ENCODE peak calls at places on chromosomes 16 and 17, in six cellular contexts. One of them, this sample, is unnamed.
A peak's percentile ranks its signal among the peaks of the same experiment; 100 is the strongest.

GRCh38 chr16:67541391-67542263 is 13.0 kb downstream of the RIPOR1 start:
- DNase-seq in GM03348: no peak
- DNase-seq in occipital lobe: no peak
- DNase-seq in endothelial cell: no peak
- DNase-seq in cardiac muscle cell: no peak
- DNase-seq in GM12892: peak; percentile 23
- DNase-seq in this sample: no peak

GRCh38 chr16:70692130-70692470 is 6.2 kb upstream of the MTSS2 start:
- DNase-seq in GM03348: no peak
- DNase-seq in occipital lobe: no peak
- DNase-seq in endothelial cell: no peak
- DNase-seq in cardiac muscle cell: no peak
- DNase-seq in GM12892: no peak
- DNase-seq in this sample: no peak

GRCh38 chr16:14650629-14651028 is 17.9 kb downstream of the BFAR start:
- DNase-seq in GM03348: no peak
- DNase-seq in occipital lobe: no peak
- DNase-seq in endothelial cell: no peak
- DNase-seq in cardiac muscle cell: no peak
- DNase-seq in GM12892: no peak
- DNase-seq in this sample: no peak

GRCh38 chr16:82924075-82924854 is 297.5 kb downstream of the CDH13 start:
- DNase-seq in GM03348: no peak
- DNase-seq in occipital lobe: no peak
- DNase-seq in endothelial cell: no peak
- DNase-seq in cardiac muscle cell: peak; percentile 40
- DNase-seq in GM12892: no peak
- DNase-seq in this sample: no peak

GRCh38 chr17:2093349-2093748 is 38.4 kb downstream of the HIC1 start:
- DNase-seq in GM03348: no peak
- DNase-seq in occipital lobe: no peak
- DNase-seq in endothelial cell: no peak
- DNase-seq in cardiac muscle cell: no peak
- DNase-seq in GM12892: no peak
- DNase-seq in this sample: no peak

GRCh38 chr16:75263963-75264445 is 12.6 kb upstream of the BCAR1 start:
- DNase-seq in GM03348: peak; percentile 52
- DNase-seq in occipital lobe: no peak
- DNase-seq in endothelial cell: no peak
- DNase-seq in cardiac muscle cell: no peak
- DNase-seq in GM12892: no peak
- DNase-seq in this sample: no peak

GRCh38 chr17:64491034-64491860 is 5.6 kb downstream of the POLG2 start:
- DNase-seq in GM03348: no peak
- DNase-seq in occipital lobe: no peak
- DNase-seq in endothelial cell: peak; percentile 49
- DNase-seq in cardiac muscle cell: no peak
- DNase-seq in GM12892: no peak
- DNase-seq in this sample: peak; percentile 85

GRCh38 chr16:77297996-77298637 is 98.9 kb downstream of the SYCE1L start:
- DNase-seq in GM03348: no peak
- DNase-seq in occipital lobe: no peak
- DNase-seq in endothelial cell: no peak
- DNase-seq in cardiac muscle cell: no peak
- DNase-seq in GM12892: no peak
- DNase-seq in this sample: no peak

GRCh38 chr17:14745122-14745521 is 444.2 kb downstream of the HS3ST3B1 start:
- DNase-seq in GM03348: peak; percentile 55
- DNase-seq in occipital lobe: no peak
- DNase-seq in endothelial cell: no peak
- DNase-seq in cardiac muscle cell: no peak
- DNase-seq in GM12892: no peak
- DNase-seq in this sample: no peak

GRCh38 chr16:1771864-1772361 is 570 bp upstream of the NME3 start:
- DNase-seq in GM03348: no peak
- DNase-seq in occipital lobe: no peak
- DNase-seq in endothelial cell: no peak
- DNase-seq in cardiac muscle cell: peak; percentile 22
- DNase-seq in GM12892: no peak
- DNase-seq in this sample: no peak

GRCh38 chr16:52773026-52773425 is 226.1 kb upstream of the TOX3 start:
- DNase-seq in GM03348: no peak
- DNase-seq in occipital lobe: no peak
- DNase-seq in endothelial cell: no peak
- DNase-seq in cardiac muscle cell: peak; percentile 64
- DNase-seq in GM12892: no peak
- DNase-seq in this sample: no peak

GRCh38 chr17:28725660-28726395 is at the start of gene TLCD1:
- DNase-seq in GM03348: peak; percentile 93
- DNase-seq in occipital lobe: peak; percentile 35
- DNase-seq in endothelial cell: peak; percentile 69
- DNase-seq in cardiac muscle cell: peak; percentile 85
- DNase-seq in GM12892: peak; percentile 75
- DNase-seq in this sample: peak; percentile 69

GRCh38 chr17:65587602-65588193 is 26.2 kb upstream of the AXIN2 start:
- DNase-seq in GM03348: no peak
- DNase-seq in occipital lobe: no peak
- DNase-seq in endothelial cell: no peak
- DNase-seq in cardiac muscle cell: no peak
- DNase-seq in GM12892: no peak
- DNase-seq in this sample: no peak

GRCh38 chr17:73555199-73555810 is 88.9 kb downstream of the SDK2 start:
- DNase-seq in GM03348: no peak
- DNase-seq in occipital lobe: no peak
- DNase-seq in endothelial cell: no peak
- DNase-seq in cardiac muscle cell: no peak
- DNase-seq in GM12892: no peak
- DNase-seq in this sample: no peak

GRCh38 chr16:80265624-80266306 is 275.0 kb upstream of the DYNLRB2 start:
- DNase-seq in GM03348: no peak
- DNase-seq in occipital lobe: no peak
- DNase-seq in endothelial cell: no peak
- DNase-seq in cardiac muscle cell: no peak
- DNase-seq in GM12892: no peak
- DNase-seq in this sample: no peak

GRCh38 chr16:54282202-54282922 is 4.2 kb downstream of the IRX3 start:
- DNase-seq in GM03348: peak; percentile 30
- DNase-seq in occipital lobe: no peak
- DNase-seq in endothelial cell: peak; percentile 80
- DNase-seq in cardiac muscle cell: peak; percentile 88
- DNase-seq in GM12892: no peak
- DNase-seq in this sample: no peak

GRCh38 chr17:67244621-67245072 is 349 bp downstream of the HELZ start:
- DNase-seq in GM03348: no peak
- DNase-seq in occipital lobe: no peak
- DNase-seq in endothelial cell: no peak
- DNase-seq in cardiac muscle cell: no peak
- DNase-seq in GM12892: peak; percentile 42
- DNase-seq in this sample: no peak

GRCh38 chr16:7363397-7364053 is 30.9 kb downstream of the RBFOX1 start:
- DNase-seq in GM03348: no peak
- DNase-seq in occipital lobe: no peak
- DNase-seq in endothelial cell: no peak
- DNase-seq in cardiac muscle cell: peak; percentile 11
- DNase-seq in GM12892: no peak
- DNase-seq in this sample: no peak

GRCh38 chr16:57502048-57502775 is 15.9 kb upstream of the DOK4 start:
- DNase-seq in GM03348: no peak
- DNase-seq in occipital lobe: no peak
- DNase-seq in endothelial cell: no peak
- DNase-seq in cardiac muscle cell: no peak
- DNase-seq in GM12892: no peak
- DNase-seq in this sample: no peak

GRCh38 chr17:58756246-58757161 is 850 bp downstream of the PPM1E start:
- DNase-seq in GM03348: peak; percentile 34
- DNase-seq in occipital lobe: peak; percentile 13
- DNase-seq in endothelial cell: peak; percentile 11
- DNase-seq in cardiac muscle cell: peak; percentile 35
- DNase-seq in GM12892: peak; percentile 33
- DNase-seq in this sample: peak; percentile 36

GRCh38 chr16:56861092-56861610 is 3.9 kb upstream of the SLC12A3 start:
- DNase-seq in GM03348: no peak
- DNase-seq in occipital lobe: no peak
- DNase-seq in endothelial cell: no peak
- DNase-seq in cardiac muscle cell: peak; percentile 24
- DNase-seq in GM12892: no peak
- DNase-seq in this sample: peak; percentile 48

GRCh38 chr16:66800856-66801255 is 528 bp downstream of the TERB1 start:
- DNase-seq in GM03348: no peak
- DNase-seq in occipital lobe: no peak
- DNase-seq in endothelial cell: no peak
- DNase-seq in cardiac muscle cell: no peak
- DNase-seq in GM12892: peak; percentile 7
- DNase-seq in this sample: no peak

GRCh38 chr16:29812754-29813643 is 1.0 kb downstream of the PRRT2 start:
- DNase-seq in GM03348: no peak
- DNase-seq in occipital lobe: no peak
- DNase-seq in endothelial cell: no peak
- DNase-seq in cardiac muscle cell: no peak
- DNase-seq in GM12892: no peak
- DNase-seq in this sample: no peak

GRCh38 chr16:84726079-84726669 is 26.4 kb downstream of the USP10 start:
- DNase-seq in GM03348: peak; percentile 84
- DNase-seq in occipital lobe: peak; percentile 79
- DNase-seq in endothelial cell: peak; percentile 84
- DNase-seq in cardiac muscle cell: peak; percentile 93
- DNase-seq in GM12892: no peak
- DNase-seq in this sample: peak; percentile 78

GRCh38 chr17:58412910-58413630 is 4.3 kb downstream of the RNF43 start:
- DNase-seq in GM03348: no peak
- DNase-seq in occipital lobe: no peak
- DNase-seq in endothelial cell: no peak
- DNase-seq in cardiac muscle cell: no peak
- DNase-seq in GM12892: no peak
- DNase-seq in this sample: no peak

GRCh38 chr17:16950488-16950887 is 21.4 kb downstream of the TNFRSF13B start:
- DNase-seq in GM03348: no peak
- DNase-seq in occipital lobe: no peak
- DNase-seq in endothelial cell: no peak
- DNase-seq in cardiac muscle cell: no peak
- DNase-seq in GM12892: no peak
- DNase-seq in this sample: no peak

GRCh38 chr17:39831588-39831987 is 32.5 kb downstream of the IKZF3 start:
- DNase-seq in GM03348: no peak
- DNase-seq in occipital lobe: no peak
- DNase-seq in endothelial cell: no peak
- DNase-seq in cardiac muscle cell: no peak
- DNase-seq in GM12892: no peak
- DNase-seq in this sample: no peak

This sample was measured in SK-MEL-5.